ENCODE peak calls at places on chromosomes 13 and 19, in five cellular contexts. One of them, this sample, is unnamed.

GRCh38 chr19:47637550-47637949 is 28.6 kb downstream of the BICRA start:
- DNase-seq in NT2/D1: no peak
- DNase-seq in activated naive CD8-positive, alpha-beta T cell treated with anti-CD3 and anti-CD28 coated beads, Interleukin-2, amount 10 ng/mL, durations not matched to agents 7 days and 5 days: no peak
- DNase-seq in NCI-H2029: no peak
- DNase-seq in caudate nucleus: no peak
- DNase-seq in this sample: no peak

GRCh38 chr13:94464771-94465170 is 14.7 kb downstream of the DCT start:
- DNase-seq in NCI-H2029: no peak
- DNase-seq in NT2/D1: no peak
- DNase-seq in activated naive CD8-positive, alpha-beta T cell treated with anti-CD3 and anti-CD28 coated beads, Interleukin-2, amount 10 ng/mL, durations not matched to agents 7 days and 5 days: no peak
- DNase-seq in caudate nucleus: no peak
- DNase-seq in this sample: no peak

GRCh38 chr19:510606-511100 is 3.4 kb downstream of the TPGS1 start:
- DNase-seq in NCI-H2029: peak
- DNase-seq in caudate nucleus: peak
- DNase-seq in activated naive CD8-positive, alpha-beta T cell treated with anti-CD3 and anti-CD28 coated beads, Interleukin-2, amount 10 ng/mL, durations not matched to agents 7 days and 5 days: peak
- DNase-seq in NT2/D1: peak
- DNase-seq in this sample: peak

GRCh38 chr19:21158523-21159135 is 16.8 kb downstream of the ZNF431 start:
- DNase-seq in activated naive CD8-positive, alpha-beta T cell treated with anti-CD3 and anti-CD28 coated beads, Interleukin-2, amount 10 ng/mL, durations not matched to agents 7 days and 5 days: no peak
- DNase-seq in caudate nucleus: no peak
- DNase-seq in NT2/D1: no peak
- DNase-seq in NCI-H2029: no peak
- DNase-seq in this sample: no peak

GRCh38 chr13:41455725-41456419 is 1.5 kb upstream of the RGCC start:
- DNase-seq in caudate nucleus: no peak
- DNase-seq in NCI-H2029: no peak
- DNase-seq in NT2/D1: no peak
- DNase-seq in activated naive CD8-positive, alpha-beta T cell treated with anti-CD3 and anti-CD28 coated beads, Interleukin-2, amount 10 ng/mL, durations not matched to agents 7 days and 5 days: no peak
- DNase-seq in this sample: no peak

GRCh38 chr13:33191425-33192221 is 93.9 kb downstream of the STARD13 start:
- DNase-seq in NCI-H2029: no peak
- DNase-seq in activated naive CD8-positive, alpha-beta T cell treated with anti-CD3 and anti-CD28 coated beads, Interleukin-2, amount 10 ng/mL, durations not matched to agents 7 days and 5 days: no peak
- DNase-seq in NT2/D1: no peak
- DNase-seq in caudate nucleus: no peak
- DNase-seq in this sample: no peak

GRCh38 chr13:60111726-60112125 is 52.0 kb downstream of the DIAPH3 start:
- DNase-seq in NT2/D1: no peak
- DNase-seq in NCI-H2029: no peak
- DNase-seq in activated naive CD8-positive, alpha-beta T cell treated with anti-CD3 and anti-CD28 coated beads, Interleukin-2, amount 10 ng/mL, durations not matched to agents 7 days and 5 days: no peak
- DNase-seq in caudate nucleus: no peak
- DNase-seq in this sample: no peak

GRCh38 chr13:20395061-20395916 is 130.4 kb downstream of the CRYL1 start:
- DNase-seq in NT2/D1: no peak
- DNase-seq in NCI-H2029: no peak
- DNase-seq in activated naive CD8-positive, alpha-beta T cell treated with anti-CD3 and anti-CD28 coated beads, Interleukin-2, amount 10 ng/mL, durations not matched to agents 7 days and 5 days: no peak
- DNase-seq in caudate nucleus: no peak
- DNase-seq in this sample: no peak

GRCh38 chr13:97506511-97506910 is 72.5 kb downstream of the RAP2A start:
- DNase-seq in NCI-H2029: no peak
- DNase-seq in NT2/D1: no peak
- DNase-seq in caudate nucleus: no peak
- DNase-seq in activated naive CD8-positive, alpha-beta T cell treated with anti-CD3 and anti-CD28 coated beads, Interleukin-2, amount 10 ng/mL, durations not matched to agents 7 days and 5 days: no peak
- DNase-seq in this sample: no peak

GRCh38 chr19:46296722-46297431 is at the start of gene HIF3A:
- DNase-seq in activated naive CD8-positive, alpha-beta T cell treated with anti-CD3 and anti-CD28 coated beads, Interleukin-2, amount 10 ng/mL, durations not matched to agents 7 days and 5 days: no peak
- DNase-seq in caudate nucleus: peak
- DNase-seq in NCI-H2029: no peak
- DNase-seq in NT2/D1: peak
- DNase-seq in this sample: no peak

GRCh38 chr19:33437351-33438015 is 64.0 kb downstream of the CEBPG start:
- DNase-seq in activated naive CD8-positive, alpha-beta T cell treated with anti-CD3 and anti-CD28 coated beads, Interleukin-2, amount 10 ng/mL, durations not matched to agents 7 days and 5 days: no peak
- DNase-seq in caudate nucleus: no peak
- DNase-seq in NT2/D1: no peak
- DNase-seq in NCI-H2029: no peak
- DNase-seq in this sample: no peak

GRCh38 chr19:15417699-15418098 is 1.1 kb downstream of the AKAP8L start:
- DNase-seq in NT2/D1: no peak
- DNase-seq in activated naive CD8-positive, alpha-beta T cell treated with anti-CD3 and anti-CD28 coated beads, Interleukin-2, amount 10 ng/mL, durations not matched to agents 7 days and 5 days: no peak
- DNase-seq in caudate nucleus: no peak
- DNase-seq in NCI-H2029: no peak
- DNase-seq in this sample: no peak

GRCh38 chr19:49808762-49809154 is 4.3 kb downstream of the FUZ start:
- DNase-seq in NT2/D1: no peak
- DNase-seq in activated naive CD8-positive, alpha-beta T cell treated with anti-CD3 and anti-CD28 coated beads, Interleukin-2, amount 10 ng/mL, durations not matched to agents 7 days and 5 days: peak
- DNase-seq in NCI-H2029: peak
- DNase-seq in caudate nucleus: peak
- DNase-seq in this sample: peak

GRCh38 chr19:6067975-6068374 is 42.3 kb downstream of the RFX2 start:
- DNase-seq in caudate nucleus: no peak
- DNase-seq in NCI-H2029: no peak
- DNase-seq in activated naive CD8-positive, alpha-beta T cell treated with anti-CD3 and anti-CD28 coated beads, Interleukin-2, amount 10 ng/mL, durations not matched to agents 7 days and 5 days: no peak
- DNase-seq in NT2/D1: no peak
- DNase-seq in this sample: no peak

GRCh38 chr13:113603116-113603710 is 18.7 kb downstream of the TFDP1 start:
- DNase-seq in NT2/D1: no peak
- DNase-seq in NCI-H2029: no peak
- DNase-seq in caudate nucleus: no peak
- DNase-seq in activated naive CD8-positive, alpha-beta T cell treated with anti-CD3 and anti-CD28 coated beads, Interleukin-2, amount 10 ng/mL, durations not matched to agents 7 days and 5 days: no peak
- DNase-seq in this sample: no peak

GRCh38 chr19:13765395-13766094 is 1.2 kb downstream of the MRI1 start:
- DNase-seq in caudate nucleus: no peak
- DNase-seq in NCI-H2029: no peak
- DNase-seq in activated naive CD8-positive, alpha-beta T cell treated with anti-CD3 and anti-CD28 coated beads, Interleukin-2, amount 10 ng/mL, durations not matched to agents 7 days and 5 days: no peak
- DNase-seq in NT2/D1: no peak
- DNase-seq in this sample: no peak

GRCh38 chr13:99265823-99266426 is 7.7 kb upstream of the GPR18 start:
- DNase-seq in activated naive CD8-positive, alpha-beta T cell treated with anti-CD3 and anti-CD28 coated beads, Interleukin-2, amount 10 ng/mL, durations not matched to agents 7 days and 5 days: no peak
- DNase-seq in NCI-H2029: peak
- DNase-seq in caudate nucleus: no peak
- DNase-seq in NT2/D1: no peak
- DNase-seq in this sample: no peak

GRCh38 chr13:70203661-70204229 is 95.5 kb upstream of the KLHL1 start:
- DNase-seq in caudate nucleus: no peak
- DNase-seq in activated naive CD8-positive, alpha-beta T cell treated with anti-CD3 and anti-CD28 coated beads, Interleukin-2, amount 10 ng/mL, durations not matched to agents 7 days and 5 days: no peak
- DNase-seq in NCI-H2029: no peak
- DNase-seq in NT2/D1: peak
- DNase-seq in this sample: no peak

GRCh38 chr19:17305517-17306284 is at the start of gene MRPL34:
- DNase-seq in NT2/D1: peak
- DNase-seq in activated naive CD8-positive, alpha-beta T cell treated with anti-CD3 and anti-CD28 coated beads, Interleukin-2, amount 10 ng/mL, durations not matched to agents 7 days and 5 days: peak
- DNase-seq in NCI-H2029: peak
- DNase-seq in caudate nucleus: peak
- DNase-seq in this sample: peak

GRCh38 chr13:102951808-102952207 is 106.0 kb downstream of the ERCC5 start:
- DNase-seq in NT2/D1: no peak
- DNase-seq in caudate nucleus: no peak
- DNase-seq in NCI-H2029: no peak
- DNase-seq in activated naive CD8-positive, alpha-beta T cell treated with anti-CD3 and anti-CD28 coated beads, Interleukin-2, amount 10 ng/mL, durations not matched to agents 7 days and 5 days: no peak
- DNase-seq in this sample: no peak

GRCh38 chr19:5011476-5012238 is 42.7 kb downstream of the KDM4B start:
- DNase-seq in caudate nucleus: no peak
- DNase-seq in activated naive CD8-positive, alpha-beta T cell treated with anti-CD3 and anti-CD28 coated beads, Interleukin-2, amount 10 ng/mL, durations not matched to agents 7 days and 5 days: no peak
- DNase-seq in NCI-H2029: no peak
- DNase-seq in NT2/D1: no peak
- DNase-seq in this sample: no peak

GRCh38 chr19:46373573-46374359 is 26.9 kb downstream of the PPP5C start:
- DNase-seq in NCI-H2029: peak
- DNase-seq in NT2/D1: peak
- DNase-seq in activated naive CD8-positive, alpha-beta T cell treated with anti-CD3 and anti-CD28 coated beads, Interleukin-2, amount 10 ng/mL, durations not matched to agents 7 days and 5 days: peak
- DNase-seq in caudate nucleus: no peak
- DNase-seq in this sample: peak

GRCh38 chr19:10227215-10227971 is 3.7 kb downstream of the S1PR2 start:
- DNase-seq in caudate nucleus: peak
- DNase-seq in NT2/D1: no peak
- DNase-seq in activated naive CD8-positive, alpha-beta T cell treated with anti-CD3 and anti-CD28 coated beads, Interleukin-2, amount 10 ng/mL, durations not matched to agents 7 days and 5 days: no peak
- DNase-seq in NCI-H2029: no peak
- DNase-seq in this sample: no peak

GRCh38 chr13:50979187-50979586 is 69.6 kb downstream of the RNASEH2B start:
- DNase-seq in NT2/D1: no peak
- DNase-seq in NCI-H2029: no peak
- DNase-seq in caudate nucleus: no peak
- DNase-seq in activated naive CD8-positive, alpha-beta T cell treated with anti-CD3 and anti-CD28 coated beads, Interleukin-2, amount 10 ng/mL, durations not matched to agents 7 days and 5 days: no peak
- DNase-seq in this sample: no peak

This sample was measured in PC-9.